ENCODE peak calls at places on chromosomes 11 and 22, in nine cellular contexts. G is cardiac muscle cell; S is naive thymus-derived CD4-positive, alpha-beta T cell; C is AG09309; H is GM23248; I is heart left ventricle; Q is GM12865; O is A549; R is IMR-90. M is an unnamed sample.

GRCh38 chr11:128400382-128401203 is 186.8 kb downstream of the ETS1 start:
- DNase-seq in Q (no peak), G (no peak), I (no peak), O (no peak), R (peak), C (peak), S (no peak), H (peak), M (no peak)

GRCh38 chr11:33227578-33228261 is 29.5 kb upstream of the HIPK3 start:
- DNase-seq in C (peak), R (peak), G (no peak), O (no peak), S (no peak), Q (no peak), H (peak), I (no peak), M (peak)

GRCh38 chr11:34198523-34198922 is 93.1 kb downstream of the NAT10 start:
- DNase-seq in O (no peak), I (no peak), G (no peak), Q (peak), H (peak), C (no peak), S (no peak), R (peak), M (no peak)

GRCh38 chr11:116958246-116958645 is 120.8 kb upstream of the APOA1 start:
- DNase-seq in H (peak), I (no peak), O (no peak), G (peak), R (no peak), S (no peak), Q (no peak), C (no peak), M (no peak)

GRCh38 chr22:22770280-22770871 is 117.2 kb upstream of the IGLL5 start:
- DNase-seq in S (peak), Q (peak), I (no peak), R (no peak), O (peak), G (no peak), C (no peak), H (peak), M (peak)

GRCh38 chr11:110015695-110016094 is 77.5 kb upstream of the ZC3H12C start:
- DNase-seq in H (no peak), S (no peak), O (no peak), C (no peak), I (no peak), R (no peak), G (no peak), Q (no peak), M (no peak)

GRCh38 chr11:110029714-110030113 is 63.5 kb upstream of the ZC3H12C start:
- DNase-seq in H (no peak), R (no peak), O (no peak), G (no peak), Q (no peak), C (no peak), S (no peak), I (no peak), M (no peak)

GRCh38 chr11:16786131-16786530 is 47.7 kb downstream of the C11orf58 start:
- DNase-seq in R (no peak), O (no peak), H (no peak), S (no peak), I (no peak), C (no peak), G (no peak), Q (no peak), M (no peak)

GRCh38 chr11:12695878-12696277 is 21.7 kb downstream of the TEAD1 start:
- DNase-seq in S (no peak), O (no peak), I (no peak), G (no peak), Q (no peak), H (peak), C (no peak), R (no peak), M (peak)

GRCh38 chr11:2377511-2378443 is 667 bp downstream of the CD81 start:
- DNase-seq in O (peak), C (no peak), H (peak), R (peak), Q (peak), G (peak), S (peak), I (peak), M (peak)

GRCh38 chr11:69301491-69302401 is 7.8 kb downstream of the MYEOV start:
- DNase-seq in Q (no peak), I (no peak), H (peak), S (no peak), C (no peak), O (peak), R (peak), G (no peak), M (no peak)

GRCh38 chr11:112844530-112844929 is 116.7 kb upstream of the NCAM1 start:
- DNase-seq in I (peak), O (no peak), G (no peak), S (no peak), R (no peak), H (no peak), Q (no peak), C (no peak), M (no peak)

GRCh38 chr11:79942071-79942470 is 501.2 kb upstream of the TENM4 start:
- DNase-seq in C (no peak), H (no peak), O (no peak), Q (no peak), G (no peak), R (peak), I (no peak), S (no peak), M (no peak)

GRCh38 chr22:47380692-47381091 is 618.2 kb downstream of the TBC1D22A start:
- DNase-seq in Q (no peak), S (no peak), R (no peak), I (no peak), H (no peak), C (no peak), G (no peak), O (no peak), M (no peak)

GRCh38 chr11:8768625-8769333 is 86.2 kb downstream of the RPL27A start:
- DNase-seq in Q (no peak), O (no peak), H (peak), G (no peak), S (no peak), I (peak), R (peak), C (no peak), M (peak)

GRCh38 chr11:69311767-69312385 is 17.9 kb downstream of the MYEOV start:
- DNase-seq in O (no peak), Q (no peak), C (no peak), G (no peak), H (no peak), I (no peak), R (no peak), S (no peak), M (no peak)

GRCh38 chr11:23212829-23213228 is 352.6 kb upstream of the CCDC179 start:
- DNase-seq in R (no peak), O (no peak), G (no peak), C (no peak), S (no peak), I (no peak), Q (no peak), H (no peak), M (no peak)

GRCh38 chr11:108593910-108594434 is 404 bp upstream of the EXPH5 start:
- DNase-seq in H (no peak), O (no peak), G (no peak), R (no peak), I (no peak), C (no peak), Q (no peak), S (no peak), M (no peak)

GRCh38 chr22:21038405-21038804 is 6.0 kb upstream of the SLC7A4 start:
- DNase-seq in G (peak), C (no peak), Q (no peak), O (no peak), S (no peak), H (peak), R (peak), I (no peak), M (peak)

GRCh38 chr11:74007691-74008372 is 1.1 kb downstream of the UCP3 start:
- DNase-seq in H (no peak), S (no peak), R (no peak), O (no peak), G (no peak), C (no peak), Q (no peak), I (no peak), M (no peak)

GRCh38 chr11:36510567-36511020 is 522 bp upstream of the TRAF6 start:
- DNase-seq in R (peak), C (no peak), G (no peak), I (peak), S (no peak), H (peak), Q (no peak), O (peak), M (peak)

GRCh38 chr11:76918941-76919386 is 58.2 kb downstream of the ACER3 start:
- DNase-seq in Q (peak), R (peak), I (no peak), S (no peak), G (peak), H (peak), C (peak), O (peak), M (peak)

GRCh38 chr11:2929880-2930704 is 872 bp upstream of the PHLDA2 start:
- DNase-seq in S (peak), O (peak), I (peak), R (peak), H (peak), Q (peak), C (no peak), G (no peak), M (peak)

GRCh38 chr22:36281726-36282077 is 28.8 kb downstream of the APOL1 start:
- DNase-seq in S (no peak), C (no peak), R (no peak), O (no peak), Q (no peak), H (no peak), I (no peak), G (no peak), M (no peak)

GRCh38 chr11:113506893-113507292 is 31.7 kb upstream of the DRD2 start:
- DNase-seq in G (no peak), S (no peak), C (no peak), H (peak), R (no peak), O (no peak), I (no peak), Q (no peak), M (no peak)

GRCh38 chr22:26139320-26139719 is 29.9 kb upstream of the SEZ6L start:
- DNase-seq in O (no peak), R (no peak), H (no peak), Q (no peak), S (no peak), I (peak), C (no peak), G (no peak), M (no peak)

GRCh38 chr11:25613899-25614298 is 718.0 kb upstream of the ANO3 start:
- DNase-seq in Q (no peak), G (no peak), S (no peak), O (no peak), I (no peak), C (no peak), H (no peak), R (no peak), M (no peak)

GRCh38 chr11:13667245-13667644 is 1.2 kb upstream of the FAR1 start:
- DNase-seq in Q (peak), I (no peak), R (peak), S (no peak), G (no peak), H (peak), C (no peak), O (no peak), M (peak)

GRCh38 chr22:36328635-36329216 is 59.0 kb downstream of the MYH9 start:
- DNase-seq in R (peak), I (no peak), O (peak), Q (peak), S (peak), C (peak), H (peak), G (peak), M (peak)

GRCh38 chr22:27775698-27776409 is 25.7 kb downstream of the MN1 start:
- DNase-seq in S (no peak), H (no peak), Q (no peak), O (no peak), R (no peak), G (peak), I (no peak), C (no peak), M (no peak)

GRCh38 chr11:101336858-101337257 is 207.2 kb upstream of the PGR start:
- DNase-seq in G (no peak), S (no peak), Q (no peak), O (no peak), R (no peak), I (no peak), H (no peak), C (no peak), M (no peak)

GRCh38 chr11:128680906-128681305 is 13.0 kb upstream of the FLI1 start:
- DNase-seq in R (no peak), C (no peak), O (no peak), S (no peak), G (no peak), H (no peak), Q (no peak), I (no peak), M (no peak)

GRCh38 chr11:64665381-64665780 is 57.6 kb downstream of the NRXN2 start:
- DNase-seq in S (no peak), H (no peak), I (no peak), O (no peak), Q (no peak), C (no peak), G (no peak), R (no peak), M (no peak)

GRCh38 chr11:6390718-6391547 is 659 bp downstream of the SMPD1 start:
- DNase-seq in Q (no peak), C (no peak), S (no peak), G (no peak), O (no peak), R (no peak), I (no peak), H (peak), M (no peak)
- H3K4me3 ChIP-seq in Q (peak), C (peak), S (peak), G (peak), O (peak), R (peak), I (peak), H (peak), M (peak)

GRCh38 chr11:61295596-61295926 is 445 bp upstream of the VWCE start:
- DNase-seq in H (peak), Q (peak), R (no peak), G (no peak), S (no peak), O (no peak), I (no peak), C (no peak), M (no peak)

GRCh38 chr11:61297741-61298140 is 2.6 kb upstream of the VWCE start:
- DNase-seq in S (no peak), H (peak), R (peak), C (peak), Q (peak), G (no peak), O (no peak), I (peak), M (peak)

GRCh38 chr11:61293869-61294716 is 1.0 kb downstream of the VWCE start:
- DNase-seq in S (peak), O (peak), C (no peak), I (peak), H (peak), R (peak), G (peak), Q (peak), M (peak)

GRCh38 chr11:61297341-61297740 is 2.2 kb upstream of the VWCE start:
- DNase-seq in Q (no peak), I (no peak), S (no peak), G (no peak), H (peak), R (peak), O (no peak), C (no peak), M (peak)

GRCh38 chr11:61294717-61295595 is at the start of gene VWCE:
- DNase-seq in O (peak), Q (peak), H (peak), R (peak), C (no peak), G (peak), S (peak), I (peak), M (peak)
- H3K4me3 ChIP-seq in O (peak), Q (peak), H (peak), R (peak), C (peak), G (peak), S (peak), I (peak), M (peak)

GRCh38 chr11:120342226-120342625 is 6.0 kb downstream of the ARHGEF12 start:
- DNase-seq in S (no peak), C (no peak), R (no peak), O (no peak), I (no peak), G (no peak), Q (no peak), H (no peak), M (no peak)

GRCh38 chr11:120343429-120343828 is 7.2 kb downstream of the ARHGEF12 start:
- DNase-seq in R (no peak), I (no peak), Q (peak), G (no peak), O (no peak), C (no peak), H (no peak), S (no peak), M (no peak)

GRCh38 chr11:120344302-120345004 is 8.2 kb downstream of the ARHGEF12 start:
- DNase-seq in H (peak), I (no peak), S (peak), R (peak), Q (peak), G (no peak), C (no peak), O (no peak), M (peak)

GRCh38 chr11:120342678-120343077 is 6.5 kb downstream of the ARHGEF12 start:
- DNase-seq in I (no peak), C (no peak), O (no peak), Q (no peak), H (no peak), G (no peak), S (no peak), R (no peak), M (no peak)

GRCh38 chr11:120346233-120346632 is 10.0 kb downstream of the ARHGEF12 start:
- DNase-seq in Q (no peak), C (no peak), O (no peak), R (no peak), G (no peak), H (no peak), S (no peak), I (no peak), M (no peak)
- H3K4me3 ChIP-seq in Q (no peak), C (no peak), O (no peak), R (no peak), G (no peak), H (no peak), S (no peak), I (no peak), M (no peak)

DNA sequence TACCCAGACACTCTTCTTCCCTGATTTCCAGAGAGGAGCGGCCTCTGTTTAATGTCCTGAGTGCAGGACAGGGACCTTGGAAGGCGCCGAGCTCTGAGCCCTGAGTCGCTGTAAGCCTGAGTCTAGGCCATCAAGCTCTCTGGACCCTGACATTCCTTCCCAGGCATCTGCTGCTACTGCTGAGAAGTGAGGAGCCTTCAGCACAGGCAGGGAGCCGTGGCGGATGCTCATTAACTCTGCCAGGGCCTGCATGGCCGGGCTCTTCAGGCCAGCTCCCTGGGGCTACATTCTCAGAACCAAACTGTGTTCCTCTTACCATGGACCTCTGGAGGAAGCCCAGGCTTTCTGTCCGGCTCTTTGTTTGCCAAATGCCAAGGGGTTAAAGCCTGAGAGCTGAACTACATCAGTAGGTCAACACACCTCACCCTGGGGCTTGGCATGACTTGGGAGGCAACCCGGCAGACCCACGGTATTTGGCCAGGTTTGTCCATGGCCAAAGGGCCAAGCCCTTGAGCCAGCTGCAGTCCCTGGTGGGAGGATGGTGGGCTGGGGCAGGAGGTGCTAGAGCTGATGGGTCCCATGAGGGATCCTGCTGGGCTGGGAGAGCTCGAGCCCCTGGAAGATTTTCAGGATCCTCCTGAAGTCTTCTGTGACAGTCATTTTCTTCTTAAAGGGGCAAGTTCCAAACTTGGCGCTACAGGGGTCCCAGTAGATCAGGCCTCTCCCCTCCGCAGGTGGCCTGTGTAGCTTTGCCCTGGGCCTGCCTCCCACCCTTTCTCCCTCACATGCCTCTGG is 721.3 kb downstream of the BRD1 start:
- DNase-seq in O (no peak), H (no peak), G (no peak), I (no peak), S (no peak), C (no peak), Q (no peak), R (no peak), M (no peak)
- H3K4me3 ChIP-seq in O (no peak), H (no peak), G (no peak), I (no peak), S (no peak), C (no peak), Q (no peak), R (no peak), M (no peak)

DNA sequence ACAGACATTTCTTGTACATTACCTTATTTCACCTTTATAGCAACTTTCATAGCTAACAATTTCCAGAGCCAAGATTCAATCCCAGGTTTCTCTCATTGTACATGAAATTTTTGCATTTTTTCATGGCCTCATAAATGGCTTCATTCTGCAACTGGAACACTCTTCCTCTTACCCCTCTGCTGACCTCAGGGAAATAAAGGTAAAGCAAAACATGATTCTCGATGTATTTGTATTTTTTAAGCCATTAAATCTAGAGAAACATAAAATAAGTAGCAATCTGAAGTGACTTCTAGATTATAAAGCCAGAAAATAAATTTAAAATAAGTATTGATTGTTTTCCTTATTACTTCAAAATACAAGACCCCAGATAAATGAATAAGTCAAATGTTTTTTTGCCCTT is at the start of gene OR5T2:
- DNase-seq in G (no peak), S (no peak), Q (no peak), I (no peak), C (no peak), R (no peak), H (no peak), O (no peak), M (no peak)
- H3K4me3 ChIP-seq in G (no peak), S (no peak), Q (no peak), I (no peak), C (no peak), R (no peak), H (no peak), O (no peak), M (no peak)

GRCh38 chr11:45886816-45887520 is 1.5 kb downstream of the MAPK8IP1 start:
- DNase-seq in H (no peak), O (no peak), I (no peak), Q (no peak), S (no peak), G (no peak), R (no peak), C (no peak), M (no peak)

GRCh38 chr11:45887587-45887986 is 2.1 kb downstream of the MAPK8IP1 start:
- DNase-seq in O (no peak), C (no peak), H (no peak), G (no peak), I (no peak), R (no peak), S (no peak), Q (no peak), M (no peak)

GRCh38 chr11:45884596-45885185 is 760 bp upstream of the MAPK8IP1 start:
- DNase-seq in O (no peak), S (no peak), H (no peak), I (no peak), C (no peak), G (no peak), Q (no peak), R (no peak), M (no peak)

GRCh38 chr11:45885921-45886721 is 670 bp downstream of the MAPK8IP1 start:
- DNase-seq in C (no peak), R (no peak), G (no peak), S (no peak), I (no peak), H (no peak), O (no peak), Q (no peak), M (no peak)

GRCh38 chr11:45885274-45885920 is at the start of gene MAPK8IP1:
- DNase-seq in H (peak), S (peak), R (no peak), Q (peak), C (no peak), O (no peak), I (peak), G (peak), M (peak)
- H3K4me3 ChIP-seq in H (peak), S (peak), R (peak), Q (no peak), C (peak), O (peak), I (peak), G (peak), M (peak)

GRCh38 chr11:6925636-6926207 is 504 bp upstream of the ZNF215 start:
- DNase-seq in G (no peak), S (no peak), R (peak), O (no peak), I (no peak), Q (peak), C (no peak), H (peak), M (peak)
- H3K4me3 ChIP-seq in G (peak), S (peak), R (peak), O (peak), I (peak), Q (peak), C (peak), H (peak), M (peak)